ENCODE peak calls at places on chromosomes 2 and 18, in four cellular contexts. L is CD8-positive, alpha-beta memory T cell; E is testis; A is ovary. J is an unnamed sample. For H3K4me1, the result is how much of the 10 kb centered on the place peaks cover.

GRCh38 chr2:219644801-219645480 is 17.5 kb downstream of the SLC4A3 start:
- DNase-seq in E (no peak), L (no peak), A (peak), J (peak)

GRCh38 chr2:174603280-174603679 is 5.7 kb upstream of the WIPF1 start:
- DNase-seq in A (no peak), E (peak), L (peak), J (peak)

GRCh38 chr2:71611247-71611646 is 157.9 kb downstream of the DYSF start:
- DNase-seq in L (peak), E (peak), A (no peak), J (no peak)

GRCh38 chr2:98763209-98763951 is 32.4 kb upstream of the MGAT4A start:
- DNase-seq in A (no peak), E (no peak), L (no peak), J (no peak)

GRCh38 chr2:60984717-60985116 is 32.8 kb upstream of the PEX13 start:
- DNase-seq in A (no peak), L (no peak), E (no peak), J (no peak)

GRCh38 chr18:52222211-52222610 is 117.8 kb upstream of the DCC start:
- DNase-seq in E (no peak), L (no peak), A (no peak), J (no peak)

GRCh38 chr2:10325278-10326145 is 22.8 kb downstream of the HPCAL1 start:
- DNase-seq in E (no peak), A (no peak), L (no peak), J (no peak)

GRCh38 chr2:205566556-205567061 is 115.7 kb upstream of the NRP2 start:
- DNase-seq in A (no peak), E (no peak), L (no peak), J (no peak)

GRCh38 chr2:37641582-37642111 is 29.8 kb downstream of the CDC42EP3 start:
- DNase-seq in L (no peak), A (no peak), E (no peak), J (no peak)

GRCh38 chr2:178114462-178114861 is 2.2 kb downstream of the RBM45 start:
- DNase-seq in L (no peak), E (no peak), A (no peak), J (no peak)

GRCh38 chr2:57491213-57491612 is 555.4 kb upstream of the VRK2 start:
- DNase-seq in L (no peak), E (no peak), A (no peak), J (no peak)

GRCh38 chr2:100071350-100072043 is 70.9 kb downstream of the AFF3 start:
- DNase-seq in A (no peak), L (no peak), E (no peak), J (no peak)

GRCh38 chr2:10668402-10669012 is 21.3 kb downstream of the NOL10 start:
- DNase-seq in L (no peak), E (no peak), A (no peak), J (no peak)

GRCh38 chr18:35045121-35045520 is 3.9 kb downstream of the MAPRE2 start:
- DNase-seq in A (no peak), E (no peak), L (no peak), J (no peak)

GRCh38 chr18:41645600-41646360 is 309.3 kb upstream of the PIK3C3 start:
- DNase-seq in A (no peak), E (no peak), L (no peak), J (no peak)

GRCh38 chr2:60756097-60757087 is at the start of gene PAPOLG:
- DNase-seq in A (peak), L (peak), E (peak), J (peak)

GRCh38 chr18:71529708-71530303 is 1014.3 kb downstream of the CBLN2 start:
- DNase-seq in L (no peak), E (no peak), A (no peak), J (no peak)

GRCh38 chr2:234290671-234291070 is 206.2 kb downstream of the ARL4C start:
- DNase-seq in A (no peak), L (peak), E (peak), J (peak)

GRCh38 chr2:170716851-170717598 is 1.9 kb downstream of the SP5 start:
- DNase-seq in L (no peak), A (peak), E (peak), J (peak)

GRCh38 chr2:109637749-109638570 is 23.8 kb downstream of the SOWAHC start:
- DNase-seq in E (no peak), A (no peak), L (no peak), J (no peak)

GRCh38 chr18:9612215-9612830 is 2.0 kb downstream of the PPP4R1 start:
- DNase-seq in E (peak), A (no peak), L (peak), J (no peak)
- H3K4me3 ChIP-seq in E (no peak), A (no peak), L (no peak), J (peak)

DNA sequence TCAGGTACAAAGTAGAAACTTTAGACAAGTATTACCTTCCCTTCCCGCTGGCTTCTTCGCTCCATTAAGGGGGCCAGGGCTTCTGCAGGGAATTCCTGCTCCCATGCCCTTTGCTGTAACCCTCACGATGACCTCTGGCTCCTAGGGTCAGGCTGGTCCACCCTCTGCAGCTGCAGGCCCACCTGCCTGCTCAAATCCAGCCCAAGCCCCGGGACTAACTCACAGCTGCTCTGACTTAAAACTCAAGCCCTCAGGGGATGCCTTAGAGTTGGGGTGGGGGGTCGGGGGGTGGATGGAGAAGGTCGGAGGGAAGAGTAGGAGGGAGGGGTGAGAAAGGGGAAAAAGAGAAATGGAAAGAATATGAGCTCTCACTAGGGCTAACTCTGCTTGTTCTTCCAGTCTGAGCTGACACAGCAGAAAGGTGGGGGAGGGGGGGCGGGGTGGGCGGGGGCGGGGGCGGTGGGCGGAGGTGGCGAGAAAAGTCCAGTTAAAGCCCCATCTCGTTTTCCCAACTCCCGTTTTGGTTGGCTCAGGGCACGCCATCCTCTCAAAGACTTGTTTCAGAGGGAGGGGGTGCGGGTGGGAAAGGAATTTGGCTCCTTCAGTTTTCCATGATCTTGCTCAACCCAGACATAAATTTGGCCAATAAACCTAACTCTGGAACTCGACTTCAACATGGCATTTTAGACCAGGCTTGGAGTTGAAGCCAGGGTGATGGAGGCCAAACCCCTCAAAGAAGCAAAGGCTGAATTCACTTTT is 4.7 kb downstream of the IGFBP5 start:
- DNase-seq in L (no peak), E (no peak), A (peak), J (peak)
- H3K4me1 ChIP-seq in L (under half), E (under half), A (under half), J (under half)

DNA sequence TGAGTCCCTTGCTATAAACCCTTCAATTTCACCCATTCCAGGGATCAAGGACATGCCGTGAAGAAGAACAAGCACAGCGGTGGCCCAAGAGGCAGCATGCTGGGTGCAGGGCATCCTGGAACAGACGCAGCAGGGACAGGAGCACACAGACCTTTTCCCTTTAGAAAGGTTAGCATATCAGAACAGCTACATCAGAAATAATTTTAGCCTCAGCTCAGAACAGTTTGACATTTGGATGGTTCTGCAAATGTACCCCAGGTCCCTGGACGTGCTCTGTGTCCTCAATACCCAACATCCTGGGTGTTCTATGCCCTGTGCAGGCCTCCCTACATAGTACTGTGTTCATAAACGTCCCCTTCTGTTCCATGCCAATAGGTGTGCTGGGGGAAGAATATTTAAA is 80.4 kb downstream of the MYOM1 start:
- DNase-seq in L (no peak), A (no peak), E (no peak), J (no peak)
- H3K4me3 ChIP-seq in L (no peak), A (no peak), E (no peak), J (no peak)

GRCh38 chr18:3061581-3062416 is 48.9 kb upstream of the LPIN2 start:
- DNase-seq in A (no peak), E (no peak), L (peak), J (no peak)
- H3K4me1 ChIP-seq in A (under half), E (under half), L (half or more), J (under half)

GRCh38 chr2:26144953-26145680 is 27.8 kb upstream of the GAREM2 start:
- DNase-seq in A (peak), L (peak), E (peak), J (peak)
- H3K4me3 ChIP-seq in A (no peak), L (no peak), E (no peak), J (no peak)

GRCh38 chr2:28754321-28754720 is 2.7 kb downstream of the PPP1CB start:
- DNase-seq in E (no peak), L (no peak), A (no peak), J (no peak)

GRCh38 chr2:28751956-28752607 is 452 bp downstream of the PPP1CB start:
- DNase-seq in E (no peak), A (no peak), L (peak), J (peak)

GRCh38 chr2:28752608-28752984 is 966 bp downstream of the PPP1CB start:
- DNase-seq in L (no peak), A (no peak), E (no peak), J (no peak)

GRCh38 chr2:28753043-28753683 is 1.5 kb downstream of the PPP1CB start:
- DNase-seq in L (peak), A (peak), E (peak), J (peak)

DNA sequence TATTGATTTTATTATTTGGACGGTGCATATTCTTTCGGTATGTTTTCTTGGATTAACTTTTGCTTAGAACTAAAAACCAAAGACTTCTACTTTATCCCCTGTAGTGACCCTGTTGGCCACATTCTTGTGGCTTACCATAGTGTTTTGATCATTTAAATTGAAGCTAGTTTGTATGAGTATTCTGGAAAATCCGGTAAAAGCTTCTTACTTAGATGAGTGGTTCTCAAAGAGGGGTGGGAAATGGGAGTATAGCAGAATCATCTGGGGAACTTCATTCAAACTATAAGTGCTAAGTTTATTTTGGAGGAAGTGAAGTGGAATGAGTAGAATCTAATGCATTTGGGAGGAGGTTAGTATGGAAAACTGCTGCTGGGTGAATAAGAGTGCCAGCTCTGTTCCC is 3.8 kb downstream of the PPP1CB start:
- DNase-seq in A (no peak), L (no peak), E (no peak), J (no peak)
- H3K4me1 ChIP-seq in A (under half), L (half or more), E (under half), J (under half)

GRCh38 chr2:113251118-113251517 is 27.6 kb downstream of the PAX8 start:
- DNase-seq in L (peak), E (no peak), A (no peak), J (no peak)
- H3K4me3 ChIP-seq in L (no peak), E (no peak), A (no peak), J (no peak)

GRCh38 chr18:8365528-8365927 is 243.7 kb upstream of the RAB12 start:
- DNase-seq in L (no peak), E (no peak), A (no peak), J (no peak)
- H3K4me1 ChIP-seq in L (under half), E (under half), A (under half), J (under half)